ENCODE peak calls at places on chromosomes 12 and 14, in five cellular contexts. R, N, P, S and O are unnamed samples.

GRCh38 chr14:29521526-29522137 is 406.0 kb downstream of the PRKD1 start:
- DNase-seq in R (no peak), N (peak), P (no peak), S (peak), O (no peak)

GRCh38 chr12:123046431-123046830 is 66.0 kb downstream of the ARL6IP4 start:
- DNase-seq in R (no peak), N (no peak), P (no peak), S (no peak), O (no peak)

GRCh38 chr14:77043177-77043983 is 14.9 kb upstream of the IRF2BPL start:
- DNase-seq in R (peak), N (no peak), P (no peak), S (peak), O (no peak)

GRCh38 chr14:24271134-24271833 is at the start of gene RABGGTA:
- DNase-seq in R (peak), N (peak), P (peak), S (peak), O (peak)

GRCh38 chr12:131473721-131474709 is 236.9 kb upstream of the SFSWAP start:
- DNase-seq in R (no peak), N (no peak), P (no peak), S (no peak), O (no peak)

GRCh38 chr12:69068431-69068830 is 135.5 kb upstream of the CPM start:
- DNase-seq in R (no peak), N (no peak), P (no peak), S (peak), O (no peak)

GRCh38 chr12:86118161-86118560 is 138.0 kb downstream of the MGAT4C start:
- DNase-seq in R (no peak), N (no peak), P (no peak), S (no peak), O (no peak)

GRCh38 chr14:67666733-67667132 is 7.7 kb downstream of the VTI1B start:
- DNase-seq in R (no peak), N (no peak), P (no peak), S (no peak), O (no peak)

GRCh38 chr14:65303185-65303901 is 109.2 kb upstream of the FUT8 start:
- DNase-seq in R (no peak), N (no peak), P (no peak), S (peak), O (no peak)

GRCh38 chr12:120971299-120972180 is 6.8 kb upstream of the HNF1A start:
- DNase-seq in R (no peak), N (peak), P (no peak), S (peak), O (no peak)

GRCh38 chr14:21072102-21072501 is 2.0 kb downstream of the ARHGEF40 start:
- DNase-seq in R (no peak), N (no peak), P (no peak), S (peak), O (no peak)

GRCh38 chr12:60106207-60106606 is 510.4 kb downstream of the SLC16A7 start:
- DNase-seq in R (no peak), N (no peak), P (no peak), S (peak), O (no peak)

GRCh38 chr14:91303091-91303923 is 58.8 kb upstream of the GPR68 start:
- DNase-seq in R (peak), N (peak), P (peak), S (peak), O (peak)

GRCh38 chr14:101215266-101215665 is 311.7 kb upstream of the RTL1 start:
- DNase-seq in R (no peak), N (no peak), P (no peak), S (no peak), O (no peak)

GRCh38 chr12:54561164-54561563 is 11.8 kb downstream of the PDE1B start:
- DNase-seq in R (peak), N (no peak), P (no peak), S (no peak), O (no peak)

GRCh38 chr12:13074396-13075113 is 28.9 kb downstream of the GSG1 start:
- DNase-seq in R (no peak), N (no peak), P (no peak), S (peak), O (no peak)

GRCh38 chr14:69183735-69184134 is 7.6 kb upstream of the EXD2 start:
- DNase-seq in R (no peak), N (peak), P (no peak), S (no peak), O (no peak)

GRCh38 chr14:61203059-61203753 is 77.9 kb downstream of the TMEM30B start:
- DNase-seq in R (no peak), N (no peak), P (no peak), S (no peak), O (no peak)

GRCh38 chr12:48817957-48818830 is at the start of gene CACNB3:
- DNase-seq in R (peak), N (peak), P (peak), S (peak), O (peak)

GRCh38 chr12:58395470-58395869 is 454.1 kb downstream of the ATP23 start:
- DNase-seq in R (no peak), N (no peak), P (no peak), S (peak), O (no peak)

GRCh38 chr12:33438890-33439586 is 581 bp downstream of the SYT10 start:
- DNase-seq in R (no peak), N (peak), P (no peak), S (no peak), O (no peak)

GRCh38 chr12:86233126-86233525 is 23.1 kb downstream of the MGAT4C start:
- DNase-seq in R (no peak), N (peak), P (no peak), S (no peak), O (no peak)

GRCh38 chr12:55072093-55072492 is 52.3 kb downstream of the NEUROD4 start:
- DNase-seq in R (peak), N (peak), P (peak), S (no peak), O (peak)

GRCh38 chr12:113416091-113416754 is 6.0 kb upstream of the SDSL start:
- DNase-seq in R (no peak), N (no peak), P (no peak), S (no peak), O (no peak)

GRCh38 chr12:73186272-73186671 is 914.1 kb downstream of the TRHDE start:
- DNase-seq in R (no peak), N (no peak), P (no peak), S (no peak), O (no peak)

GRCh38 chr14:97368900-97369564 is 571.9 kb downstream of the VRK1 start:
- DNase-seq in R (no peak), N (no peak), P (no peak), S (no peak), O (no peak)

GRCh38 chr14:103628221-103628683 is 759 bp upstream of the KLC1 start:
- DNase-seq in R (peak), N (peak), P (no peak), S (peak), O (no peak)

GRCh38 chr14:63854330-63854729 is 1.5 kb downstream of the SYNE2 start:
- DNase-seq in R (no peak), N (no peak), P (no peak), S (no peak), O (no peak)